ENCODE peak calls at places on chromosomes 16 and 17, in five cellular contexts. E, Z, X, N and M are unnamed samples.

GRCh38 chr16:64365448-64365858 is 756.4 kb downstream of the CDH11 start:
- DNase-seq in Z (peak), N (no peak), X (no peak), E (no peak), M (no peak)

GRCh38 chr17:49910858-49911204 is 58.2 kb upstream of the DLX4 start:
- DNase-seq in N (no peak), E (no peak), Z (no peak), X (no peak), M (no peak)

GRCh38 chr16:81410643-81411235 is 33.9 kb upstream of the CMIP start:
- DNase-seq in X (no peak), E (no peak), N (no peak), Z (no peak), M (no peak)

GRCh38 chr16:87043273-87044030 is 273.7 kb downstream of the C16orf95 start:
- DNase-seq in E (no peak), X (peak), Z (peak), N (no peak), M (no peak)

GRCh38 chr17:21539146-21539545 is 153.2 kb upstream of the KCNJ18 start:
- DNase-seq in Z (no peak), N (no peak), X (no peak), E (no peak), M (no peak)

GRCh38 chr17:80191192-80191591 is 21.4 kb downstream of the CARD14 start:
- DNase-seq in N (no peak), X (no peak), Z (no peak), E (no peak), M (no peak)

GRCh38 chr17:17376362-17376761 is 73.2 kb downstream of the NT5M start:
- DNase-seq in X (no peak), N (no peak), E (peak), Z (peak), M (no peak)

GRCh38 chr17:76115138-76115754 is 11.7 kb upstream of the EXOC7 start:
- DNase-seq in X (no peak), E (no peak), N (no peak), Z (no peak), M (no peak)

GRCh38 chr17:44878627-44879221 is 20.5 kb downstream of the EFTUD2 start:
- DNase-seq in Z (peak), X (peak), N (peak), E (no peak), M (no peak)

GRCh38 chr17:35745246-35745645 is 7.8 kb downstream of the GAS2L2 start:
- DNase-seq in E (no peak), Z (no peak), N (no peak), X (no peak), M (no peak)

GRCh38 chr17:2214047-2214717 is 89.4 kb downstream of the SMG6 start:
- DNase-seq in Z (peak), X (peak), E (no peak), N (no peak), M (peak)

GRCh38 chr17:78432226-78432894 is 53.9 kb downstream of the PGS1 start:
- DNase-seq in N (no peak), E (no peak), Z (no peak), X (peak), M (no peak)
- TF ChIP-seq CTCF in N (no peak), E (no peak), Z (no peak), X (no peak), M (no peak)

DNA sequence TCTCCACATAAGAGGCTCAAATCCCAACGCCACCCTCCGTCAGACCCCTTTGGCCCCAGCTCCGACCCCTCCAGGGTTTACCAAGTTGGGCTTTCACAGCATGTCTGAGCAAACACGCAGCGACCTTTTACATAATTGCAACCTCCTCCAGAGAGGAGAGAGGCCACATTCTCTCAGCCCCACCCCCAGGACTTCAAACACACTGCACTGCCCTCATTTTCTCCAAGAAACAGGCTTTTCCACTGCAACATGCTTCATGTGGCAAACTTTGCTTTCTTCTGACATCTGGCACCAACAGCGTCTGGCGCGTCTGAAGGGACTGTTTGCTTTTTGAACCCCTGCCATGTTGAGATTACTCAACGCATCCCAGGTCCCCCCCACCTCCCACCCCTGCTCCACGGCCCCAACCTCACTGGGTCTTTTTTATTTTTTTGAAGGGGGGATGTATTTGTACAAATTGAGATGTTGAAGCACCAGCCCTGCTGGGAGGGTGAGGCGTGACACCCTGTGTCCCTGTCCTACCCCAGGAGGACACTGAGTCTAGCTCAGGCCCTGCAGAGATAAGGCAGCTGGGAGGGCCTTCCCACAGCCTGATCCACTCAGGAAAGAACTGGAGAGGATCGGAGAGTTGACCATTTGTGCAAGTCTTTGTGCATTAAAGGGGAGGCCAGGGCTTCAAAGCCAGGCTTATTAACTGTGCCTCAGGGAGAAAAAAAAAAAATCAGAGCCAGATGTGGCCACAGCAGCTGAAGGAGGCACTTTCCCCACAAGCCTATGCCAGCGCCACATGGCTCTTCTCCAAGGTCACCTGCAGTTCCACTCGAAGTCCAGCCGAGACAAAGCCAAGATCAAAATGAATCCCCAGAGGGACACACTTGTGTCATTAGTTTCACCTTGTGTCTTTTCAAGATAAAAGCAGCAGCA is 29.7 kb downstream of the AXIN2 start:
- DNase-seq in Z (peak), X (no peak), N (no peak), E (no peak), M (no peak)
- TF ChIP-seq CTCF in Z (peak), X (no peak), N (peak), E (peak), M (peak)

GRCh38 chr16:72940886-72941285 is 107.0 kb downstream of the ZFHX3 start:
- DNase-seq in Z (no peak), N (no peak), E (no peak), X (no peak), M (no peak)

GRCh38 chr16:72937360-72937759 is 110.6 kb downstream of the ZFHX3 start:
- DNase-seq in X (no peak), N (no peak), Z (no peak), E (no peak), M (no peak)

GRCh38 chr16:72937916-72938315 is 110.0 kb downstream of the ZFHX3 start:
- DNase-seq in X (no peak), Z (no peak), N (no peak), E (no peak), M (no peak)

GRCh38 chr16:72938426-72939164 is 109.3 kb downstream of the ZFHX3 start:
- DNase-seq in E (no peak), N (no peak), Z (peak), X (no peak), M (no peak)

DNA sequence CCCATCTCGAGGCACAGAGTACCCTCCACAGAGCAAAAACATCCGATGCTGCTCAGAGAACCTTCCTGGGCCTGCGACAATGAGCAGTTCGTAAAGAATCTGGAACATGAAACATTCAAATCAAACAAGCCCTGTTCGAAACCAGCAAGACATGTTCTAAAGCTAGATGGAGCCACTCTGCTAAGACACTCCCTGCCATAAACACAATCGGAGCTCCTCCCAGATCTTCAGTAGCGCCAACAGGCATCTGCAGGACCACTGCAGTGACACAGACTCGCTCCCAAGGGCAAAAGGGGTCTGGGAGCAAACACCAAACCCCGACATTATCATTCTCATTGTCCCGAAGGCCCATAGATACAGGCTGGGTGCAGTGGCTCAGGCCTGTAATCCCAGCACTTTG is 108.7 kb downstream of the ZFHX3 start:
- DNase-seq in Z (peak), E (no peak), X (no peak), N (no peak), M (no peak)
- TF ChIP-seq CTCF in Z (peak), E (peak), X (peak), N (no peak), M (no peak)

DNA sequence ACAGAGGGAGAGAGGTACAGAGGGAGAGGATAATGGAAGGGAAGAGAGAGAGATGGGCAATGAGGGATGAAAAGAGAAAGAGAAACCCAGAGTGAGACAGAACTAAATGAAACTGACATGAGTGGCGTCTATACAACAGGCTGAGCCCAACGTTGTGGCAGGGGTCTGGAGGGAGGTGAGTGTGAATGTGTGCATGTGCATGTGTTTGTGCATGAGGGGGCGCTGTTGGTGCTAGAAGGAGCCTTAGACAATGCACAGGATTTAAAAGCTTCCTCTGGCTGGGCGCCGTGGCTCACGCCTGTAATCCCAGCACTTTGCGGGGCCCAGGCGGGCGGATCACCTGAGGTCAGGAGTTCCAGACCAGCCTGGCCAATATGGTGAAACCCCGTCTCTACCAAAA is 454.8 kb upstream of the CDH11 start:
- DNase-seq in Z (no peak), N (no peak), X (no peak), E (no peak), M (no peak)
- TF ChIP-seq CTCF in Z (no peak), N (peak), X (no peak), E (no peak), M (no peak)

DNA sequence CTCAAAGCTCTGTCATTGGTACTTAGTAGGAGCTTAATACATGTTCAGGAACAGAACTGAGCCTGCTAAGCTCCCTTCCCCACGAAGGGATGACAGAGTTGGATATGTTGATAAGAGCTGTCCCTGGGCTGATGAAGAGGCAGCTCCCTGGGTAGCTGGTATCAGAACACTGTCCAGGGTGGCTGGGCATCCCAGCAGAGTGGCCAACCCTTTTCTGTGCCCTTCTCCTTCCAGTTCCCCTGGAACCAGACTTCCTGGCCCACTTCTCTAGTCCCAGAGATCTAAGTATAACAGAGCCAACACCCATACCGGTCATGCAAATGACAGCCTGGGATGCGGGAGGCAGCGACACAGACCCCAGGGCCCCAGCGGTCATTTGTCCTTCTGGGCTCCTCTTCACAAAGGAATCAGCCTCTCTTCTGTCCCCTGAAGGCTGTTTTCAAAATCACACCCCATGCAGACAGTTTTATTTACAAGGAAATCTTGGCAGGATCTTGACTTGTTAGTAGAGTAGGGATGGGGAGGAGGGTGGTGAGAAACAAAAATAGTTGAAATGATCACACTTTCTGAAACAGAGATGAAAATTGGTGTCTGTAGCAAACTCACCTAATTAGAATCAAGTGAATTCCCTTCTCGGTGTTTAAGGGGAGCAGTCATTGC is 1.4 kb upstream of the RHBDL3 start:
- DNase-seq in E (no peak), Z (no peak), N (no peak), X (no peak), M (no peak)
- TF ChIP-seq CTCF in E (peak), Z (peak), N (peak), X (no peak), M (no peak)

GRCh38 chr16:180101-180920 is at the start of gene HBQ1:
- DNase-seq in X (peak), Z (no peak), E (no peak), N (no peak), M (no peak)
- TF ChIP-seq CTCF in X (peak), Z (peak), E (peak), N (no peak), M (peak)

DNA sequence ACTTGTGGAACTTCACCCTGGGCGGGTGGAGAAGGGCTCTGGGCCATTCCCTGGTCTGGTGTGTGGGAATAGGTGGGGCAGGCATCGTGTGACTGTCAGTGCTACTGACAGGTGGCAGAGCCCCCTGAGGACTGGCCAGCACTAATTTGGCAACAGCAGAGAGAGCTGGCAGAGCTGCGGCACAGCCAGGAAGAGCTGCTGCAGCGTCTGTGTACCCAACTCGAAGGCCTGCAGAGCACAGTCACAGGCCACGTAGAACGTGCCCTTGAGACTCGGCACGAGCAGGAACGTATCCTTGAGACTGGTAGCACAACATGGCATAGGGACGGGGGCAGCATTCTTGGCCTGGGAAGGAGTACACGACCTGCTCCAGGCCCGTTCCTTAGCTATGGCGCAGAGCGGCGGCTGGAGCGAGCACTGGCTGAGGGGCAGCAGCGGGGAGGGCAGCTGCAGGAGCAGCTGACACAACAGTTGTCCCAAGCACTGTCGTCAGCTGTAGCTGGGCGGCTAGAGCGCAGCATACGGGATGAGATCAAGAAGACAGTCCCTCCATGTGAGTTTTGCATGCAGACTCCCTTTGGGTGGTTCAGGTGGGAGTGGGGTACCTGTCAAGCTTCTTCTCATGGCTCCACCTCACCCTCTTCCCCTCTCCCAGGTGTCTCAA is 3.0 kb upstream of the NRN1L start:
- DNase-seq in N (no peak), Z (no peak), X (peak), E (no peak), M (no peak)
- TF ChIP-seq CTCF in N (no peak), Z (no peak), X (no peak), E (no peak), M (no peak)

DNA sequence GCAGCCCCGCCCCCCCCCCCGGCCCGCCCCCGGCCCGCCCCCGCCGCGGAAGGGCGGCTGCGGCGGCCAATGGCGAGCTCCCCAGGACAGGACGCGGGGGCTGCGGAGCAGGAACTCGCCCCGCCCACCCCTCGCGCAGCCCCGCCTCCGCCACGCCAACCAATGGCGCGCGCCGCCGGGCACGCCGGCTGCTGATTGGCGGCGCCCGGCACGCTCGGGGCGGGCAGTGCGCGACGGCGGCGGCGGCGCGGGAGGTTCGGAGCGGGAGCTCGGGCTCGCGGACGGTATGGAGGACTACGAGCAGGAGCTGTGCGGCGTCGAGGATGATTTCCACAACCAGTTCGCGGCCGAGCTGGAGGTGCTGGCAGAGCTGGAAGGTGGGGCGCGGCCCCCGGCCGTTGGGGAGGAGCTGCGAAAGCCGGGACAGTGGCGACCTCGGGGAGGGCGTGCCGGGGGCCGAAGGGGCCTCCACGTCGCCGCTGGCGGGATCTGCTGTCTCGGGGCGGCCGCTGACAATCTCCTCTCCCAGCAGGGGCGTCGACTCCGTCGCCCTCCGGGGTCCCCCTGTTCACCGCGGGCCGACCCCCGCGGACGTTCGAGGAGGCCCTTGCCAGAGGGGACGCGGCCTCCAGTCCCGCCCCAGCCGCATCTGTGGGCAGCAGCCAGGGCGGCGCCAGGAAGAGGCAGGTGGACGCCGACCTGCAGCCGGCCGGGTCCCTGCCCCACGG is at the start of gene CHTF18:
- DNase-seq in X (peak), Z (peak), N (peak), E (peak), M (peak)
- TF ChIP-seq CTCF in X (no peak), Z (no peak), N (no peak), E (no peak), M (no peak)

GRCh38 chr17:69357701-69358100 is 30.8 kb upstream of the ABCA5 start:
- DNase-seq in X (no peak), N (no peak), Z (no peak), E (no peak), M (no peak)
- TF ChIP-seq CTCF in X (no peak), N (no peak), Z (no peak), E (no peak), M (no peak)

DNA sequence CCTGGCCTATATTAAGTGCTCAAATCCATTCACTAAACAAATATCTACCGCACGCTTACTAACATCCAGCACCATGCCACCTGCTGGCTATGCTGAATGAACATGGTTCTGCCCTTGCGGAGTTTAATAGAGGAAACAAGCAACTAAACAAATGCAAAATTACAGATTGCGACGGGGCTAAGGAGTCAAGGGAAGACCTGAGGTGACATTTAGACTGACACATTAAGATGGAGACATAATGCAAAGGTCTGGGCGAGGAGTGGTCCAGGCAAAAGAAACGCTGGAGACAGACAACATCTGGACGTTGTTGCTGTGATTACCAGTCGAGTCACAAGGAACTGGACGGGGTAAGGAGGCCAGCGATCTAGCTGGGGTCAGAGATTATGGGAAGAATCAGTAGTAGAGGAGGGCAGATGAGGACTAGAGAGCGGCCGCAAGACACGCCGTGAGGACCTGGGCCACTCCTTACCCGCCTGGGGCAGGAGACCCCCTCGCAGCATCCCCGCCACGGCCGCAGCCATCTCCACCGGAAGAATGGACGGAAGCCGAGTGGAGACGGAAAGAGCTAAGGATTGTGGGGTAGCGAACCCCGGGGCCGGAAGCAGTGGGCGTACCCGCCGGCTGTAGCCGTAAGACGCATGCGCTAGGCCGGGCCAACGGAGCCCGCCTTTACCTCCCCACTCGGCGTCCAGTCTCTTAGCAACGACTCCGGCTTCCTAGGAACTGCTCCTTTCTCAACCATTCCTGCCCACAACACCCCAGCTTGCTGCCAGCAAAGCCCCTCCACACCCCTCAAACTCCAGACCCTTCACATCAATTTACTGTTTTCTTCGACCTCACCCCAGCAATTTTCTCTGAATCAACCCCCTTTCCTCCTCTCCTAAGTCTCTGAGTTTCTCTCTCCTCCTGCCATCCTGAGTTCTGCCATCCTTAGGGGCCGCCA is at the start of the genes LRRC46 and MRPL10:
- DNase-seq in Z (peak), X (peak), N (peak), E (peak), M (peak)
- TF ChIP-seq CTCF in Z (peak), X (peak), N (peak), E (peak), M (peak)